ENCODE peak calls at places on chromosomes 16 and 17, in four cellular contexts. F, G, W and M are unnamed samples.
A peak's percentile ranks its signal among the peaks of the same experiment; 100 is the strongest.

GRCh38 chr17:5049314-5049819 is 14.1 kb upstream of the SLC52A1 start:
- DNase-seq in F (no peak), G (no peak), W (no peak), M (no peak)

GRCh38 chr17:79905832-79906231 is 66.6 kb upstream of the CBX4 start:
- DNase-seq in F (no peak), G (no peak), W (no peak), M (no peak)

GRCh38 chr17:81735181-81736102 is 23.4 kb downstream of the SLC25A10 start:
- DNase-seq in F (peak; percentile 50), G (no peak), W (peak; percentile 71), M (no peak)

GRCh38 chr17:54261465-54261864 is 438.7 kb downstream of the KIF2B start:
- DNase-seq in F (no peak), G (no peak), W (no peak), M (no peak)

GRCh38 chr17:80036715-80037477 is 454 bp downstream of the CCDC40 start:
- DNase-seq in F (peak; percentile 40), G (peak; percentile 87), W (peak; percentile 69), M (peak; percentile 89)

GRCh38 chr17:83109793-83110645 is 30.6 kb downstream of the METRNL start:
- DNase-seq in F (peak; percentile 96), G (peak; percentile 98), W (peak; percentile 98), M (peak; percentile 99)

GRCh38 chr17:15038656-15039055 is 226.5 kb downstream of the PMP22 start:
- DNase-seq in F (no peak), G (no peak), W (no peak), M (no peak)

GRCh38 chr17:41653421-41654133 is 29.2 kb upstream of the KRT17 start:
- DNase-seq in F (no peak), G (no peak), W (no peak), M (no peak)

GRCh38 chr17:17628388-17629008 is 37.0 kb upstream of the PEMT start:
- DNase-seq in F (no peak), G (no peak), W (no peak), M (peak; percentile 68)

GRCh38 chr17:45745843-45746494 is 38.2 kb upstream of the CRHR1 start:
- DNase-seq in F (peak; percentile 37), G (no peak), W (no peak), M (no peak)

GRCh38 chr16:22123146-22123545 is 30.8 kb downstream of the VWA3A start:
- DNase-seq in F (no peak), G (no peak), W (no peak), M (no peak)

GRCh38 chr17:7803981-7804380 is 30.0 kb upstream of the KDM6B start:
- DNase-seq in F (peak; percentile 1), G (no peak), W (no peak), M (no peak)

GRCh38 chr17:81837641-81838040 is 2.8 kb upstream of the PPP1R27 start:
- DNase-seq in F (peak; percentile 96), G (no peak), W (no peak), M (no peak)

GRCh38 chr17:74153821-74154430 is 49.6 kb upstream of the RPL38 start:
- DNase-seq in F (no peak), G (no peak), W (no peak), M (no peak)

GRCh38 chr17:50672831-50673551 is 34.7 kb downstream of the ANKRD40 start:
- DNase-seq in F (no peak), G (no peak), W (no peak), M (no peak)

GRCh38 chr17:6422654-6423241 is 12.2 kb downstream of the AIPL1 start:
- DNase-seq in F (no peak), G (no peak), W (no peak), M (no peak)

GRCh38 chr17:64262422-64263260 is at the start of gene TEX2:
- DNase-seq in F (peak; percentile 87), G (peak; percentile 93), W (peak; percentile 62), M (peak; percentile 75)

GRCh38 chr16:24098896-24099295 is 157.2 kb upstream of the CACNG3 start:
- DNase-seq in F (no peak), G (no peak), W (no peak), M (no peak)

GRCh38 chr16:77946834-77947233 is 75.5 kb upstream of the CLEC3A start:
- DNase-seq in F (no peak), G (no peak), W (no peak), M (no peak)

GRCh38 chr16:52068447-52069074 is 478.4 kb downstream of the TOX3 start:
- DNase-seq in F (peak; percentile 24), G (no peak), W (peak; percentile 9), M (peak; percentile 4)

GRCh38 chr17:33291248-33292183 is 1.6 kb downstream of the ASIC2 start:
- DNase-seq in F (no peak), G (peak; percentile 86), W (peak; percentile 55), M (no peak)

GRCh38 chr17:78437508-78438169 is 59.2 kb downstream of the PGS1 start:
- DNase-seq in F (no peak), G (no peak), W (no peak), M (no peak)

GRCh38 chr16:9437115-9437514 is 345.7 kb downstream of the HAPSTR1 start:
- DNase-seq in F (no peak), G (no peak), W (no peak), M (peak; percentile 2)

GRCh38 chr16:57025941-57026777 is 36.8 kb downstream of the NLRC5 start:
- DNase-seq in F (peak; percentile 44), G (no peak), W (no peak), M (no peak)

GRCh38 chr17:77736207-77736600 is 222.3 kb upstream of the TNRC6C start:
- DNase-seq in F (no peak), G (peak; percentile 77), W (no peak), M (peak; percentile 1)

GRCh38 chr17:79027925-79028491 is 4.0 kb downstream of the C1QTNF1 start:
- DNase-seq in F (no peak), G (peak; percentile 86), W (no peak), M (peak; percentile 74)

GRCh38 chr16:88413631-88414030 is 30.9 kb downstream of the ZNF469 start:
- DNase-seq in F (no peak), G (no peak), W (no peak), M (no peak)

GRCh38 chr17:9839433-9839832 is 13.7 kb downstream of the GLP2R start:
- DNase-seq in F (no peak), G (peak; percentile 67), W (no peak), M (no peak)

GRCh38 chr16:17273142-17273561 is 197.6 kb downstream of the XYLT1 start:
- DNase-seq in F (peak; percentile 55), G (no peak), W (peak; percentile 69), M (peak; percentile 7)

GRCh38 chr17:38403491-38403890 is 24.8 kb upstream of the ARHGAP23 start:
- DNase-seq in F (peak; percentile 74), G (no peak), W (no peak), M (peak; percentile 80)

GRCh38 chr17:82835122-82835521 is 4.7 kb downstream of the ZNF750 start:
- DNase-seq in F (peak; percentile 5), G (no peak), W (no peak), M (peak; percentile 68)

GRCh38 chr16:25012525-25012991 is 2.6 kb downstream of the ARHGAP17 start:
- DNase-seq in F (peak; percentile 61), G (no peak), W (peak; percentile 73), M (no peak)

GRCh38 chr17:8818047-8818446 is 18.9 kb upstream of the MFSD6L start:
- DNase-seq in F (no peak), G (peak; percentile 64), W (no peak), M (no peak)

GRCh38 chr16:56637814-56638750 is at the start of gene MT1A:
- DNase-seq in F (no peak), G (peak; percentile 97), W (peak; percentile 81), M (no peak)

GRCh38 chr16:50530277-50531236 is 17.6 kb upstream of the NKD1 start:
- DNase-seq in F (no peak), G (peak; percentile 76), W (no peak), M (no peak)

GRCh38 chr17:16123531-16123930 is 91.8 kb downstream of the NCOR1 start:
- DNase-seq in F (peak; percentile 78), G (no peak), W (no peak), M (no peak)